ENCODE peak calls at places on chromosomes 3 and 15, in five cellular contexts. D, O, N, T and K are unnamed samples.

GRCh38 chr3:77460326-77460725 is 420.4 kb downstream of the ROBO2 start:
- DNase-seq in D (no peak), O (no peak), N (no peak), T (peak), K (peak)

GRCh38 chr3:122635789-122636188 is 44.9 kb upstream of the PARP14 start:
- DNase-seq in D (no peak), O (no peak), N (no peak), T (peak), K (peak)

GRCh38 chr15:67307156-67307555 is 52.6 kb downstream of the IQCH start:
- DNase-seq in D (no peak), O (no peak), N (no peak), T (peak), K (peak)

GRCh38 chr15:59594493-59594942 is 17.1 kb upstream of the GCNT3 start:
- DNase-seq in D (no peak), O (peak), N (peak), T (peak), K (peak)

GRCh38 chr3:4340411-4341335 is 37.5 kb downstream of the SETMAR start:
- DNase-seq in D (no peak), O (no peak), N (no peak), T (no peak), K (no peak)

GRCh38 chr15:33608714-33609113 is 297.9 kb downstream of the RYR3 start:
- DNase-seq in D (peak), O (no peak), N (no peak), T (peak), K (no peak)

GRCh38 chr3:30770387-30770786 is 124.1 kb downstream of the GADL1 start:
- DNase-seq in D (peak), O (peak), N (no peak), T (peak), K (peak)

GRCh38 chr15:73321496-73322344 is 47.0 kb downstream of the HCN4 start:
- DNase-seq in D (no peak), O (no peak), N (no peak), T (no peak), K (no peak)